ENCODE peak calls at places on chromosomes 4 and X, in ten cellular contexts. K is progenitor cell of endocrine pancreas, Y is testis, N is PC-3, B is neural crest cell, E is IMR-90, J is choroid plexus epithelial cell, L is osteocyte, R is AG09319, G is nephron progenitor cell. C is an unnamed sample.

GRCh38 chr4:40887690-40888089 is 137.9 kb downstream of the NSUN7 start:
- DNase-seq in K (no peak), Y (no peak), N (no peak), B (no peak), E (peak), J (peak), L (no peak), R (peak), G (no peak), C (no peak)

GRCh38 chr4:6193399-6193798 is 7.0 kb downstream of the JAKMIP1 start:
- DNase-seq in K (no peak), Y (no peak), N (no peak), B (no peak), E (no peak), J (no peak), L (no peak), R (no peak), G (no peak), C (no peak)

GRCh38 chr4:17068396-17068795 is 170.0 kb upstream of the LDB2 start:
- DNase-seq in K (no peak), Y (no peak), N (no peak), B (no peak), E (peak), J (no peak), L (no peak), R (no peak), G (no peak), C (no peak)

GRCh38 chr4:86250006-86250405 is 109.8 kb downstream of the MAPK10 start:
- DNase-seq in K (no peak), Y (no peak), N (no peak), B (no peak), E (peak), J (no peak), L (no peak), R (no peak), G (no peak), C (no peak)

GRCh38 chr4:1011022-1011694 is at the start of gene FGFRL1:
- DNase-seq in K (peak), Y (peak), N (peak), B (peak), E (peak), J (peak), L (peak), R (peak), G (peak), C (no peak)

GRCh38 chr4:147984065-147984777 is 252.3 kb downstream of the ARHGAP10 start:
- DNase-seq in K (no peak), Y (peak), N (peak), B (peak), E (peak), J (peak), L (no peak), R (no peak), G (peak), C (no peak)

GRCh38 chr4:75916091-75916661 is 13.9 kb upstream of the PPEF2 start:
- DNase-seq in K (no peak), Y (peak), N (peak), B (peak), E (peak), J (peak), L (no peak), R (peak), G (peak), C (no peak)

GRCh38 chrX:1388651-1389050 is 3.3 kb downstream of the SLC25A6 start:
- DNase-seq in K (no peak), Y (no peak), N (no peak), B (no peak), E (no peak), J (no peak), L (no peak), R (no peak), G (no peak), C (no peak)

GRCh38 chrX:45621356-45622041 is 420.8 kb upstream of the DIPK2B start:
- DNase-seq in K (no peak), Y (no peak), N (peak), B (no peak), E (peak), J (peak), L (no peak), R (peak), G (no peak), C (no peak)

GRCh38 chrX:150688911-150689451 is 4.2 kb upstream of the MTMR1 start:
- DNase-seq in K (no peak), Y (no peak), N (peak), B (no peak), E (peak), J (peak), L (no peak), R (peak), G (no peak), C (no peak)

GRCh38 chrX:50111762-50112161 is 89.0 kb downstream of the AKAP4 start:
- DNase-seq in K (no peak), Y (peak), N (no peak), B (no peak), E (no peak), J (no peak), L (no peak), R (no peak), G (no peak), C (no peak)

GRCh38 chr4:128606173-128606572 is 203.3 kb upstream of the JADE1 start:
- DNase-seq in K (no peak), Y (no peak), N (peak), B (no peak), E (peak), J (peak), L (no peak), R (no peak), G (no peak), C (no peak)

GRCh38 chr4:11912886-11913285 is 484.2 kb upstream of the HS3ST1 start:
- DNase-seq in K (no peak), Y (no peak), N (peak), B (no peak), E (no peak), J (no peak), L (no peak), R (no peak), G (no peak), C (no peak)

GRCh38 chrX:140822184-140822583 is 112.6 kb downstream of the LINC00632 start:
- DNase-seq in K (no peak), Y (no peak), N (no peak), B (no peak), E (no peak), J (no peak), L (no peak), R (no peak), G (no peak), C (no peak)

GRCh38 chr4:152957437-152958185 is 21.5 kb downstream of the FHDC1 start:
- DNase-seq in K (no peak), Y (no peak), N (no peak), B (no peak), E (no peak), J (peak), L (no peak), R (no peak), G (peak), C (peak)
- TF ChIP-seq CTCF in K (peak), Y (no peak), N (no peak), B (no peak), E (no peak), J (peak), L (peak), R (no peak), G (no peak), C (no peak)

GRCh38 chr4:180947421-180947820 is 1295.8 kb upstream of the TENM3 start:
- DNase-seq in K (no peak), Y (no peak), N (peak), B (no peak), E (peak), J (peak), L (no peak), R (no peak), G (no peak), C (no peak)
- TF ChIP-seq CTCF in K (no peak), Y (no peak), N (peak), B (peak), E (peak), J (no peak), L (no peak), R (peak), G (peak), C (no peak)

GRCh38 chr4:115537387-115537786 is 424.0 kb upstream of the NDST4 start:
- DNase-seq in K (no peak), Y (no peak), N (peak), B (no peak), E (no peak), J (peak), L (no peak), R (no peak), G (no peak), C (no peak)
- TF ChIP-seq CTCF in K (no peak), Y (no peak), N (peak), B (no peak), E (no peak), J (no peak), L (peak), R (peak), G (no peak), C (no peak)

GRCh38 chrX:18951032-18951431 is 32.9 kb downstream of the PHKA2 start:
- DNase-seq in K (no peak), Y (no peak), N (no peak), B (no peak), E (no peak), J (no peak), L (no peak), R (no peak), G (no peak), C (no peak)
- TF ChIP-seq CTCF in K (no peak), Y (no peak), N (peak), B (no peak), E (no peak), J (no peak), L (no peak), R (no peak), G (no peak), C (no peak)

GRCh38 chr4:126593626-126594025 is 1039.1 kb upstream of the INTU start:
- DNase-seq in K (no peak), Y (no peak), N (no peak), B (no peak), E (no peak), J (no peak), L (no peak), R (no peak), G (no peak), C (no peak)

GRCh38 chr4:126595643-126596042 is 1037.1 kb upstream of the INTU start:
- DNase-seq in K (no peak), Y (no peak), N (no peak), B (no peak), E (peak), J (no peak), L (no peak), R (no peak), G (no peak), C (no peak)

GRCh38 chr4:126591583-126591982 is 1041.2 kb upstream of the INTU start:
- DNase-seq in K (no peak), Y (no peak), N (no peak), B (no peak), E (peak), J (peak), L (no peak), R (no peak), G (no peak), C (no peak)

DNA sequence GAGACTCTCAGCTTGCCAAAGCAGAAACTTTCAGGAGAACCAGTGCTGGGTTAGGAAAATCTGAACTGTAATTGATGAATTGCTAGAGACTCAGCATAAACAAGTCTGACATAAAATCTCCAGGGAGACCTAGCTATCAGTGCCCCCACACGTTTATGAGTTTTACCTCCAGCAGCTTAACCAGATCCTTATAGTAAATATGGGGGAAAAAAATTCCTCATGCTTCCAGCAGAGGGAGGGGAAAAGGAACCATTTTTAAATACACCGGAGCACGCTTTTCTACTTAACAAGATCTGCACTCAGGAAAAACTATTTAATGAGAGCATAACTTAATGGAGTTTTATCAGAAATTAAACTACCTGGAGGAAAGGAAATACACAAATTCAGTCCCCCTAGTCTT is 1040.7 kb upstream of the INTU start:
- DNase-seq in K (no peak), Y (no peak), N (no peak), B (no peak), E (peak), J (peak), L (no peak), R (no peak), G (no peak), C (no peak)
- TF ChIP-seq CTCF in K (peak), Y (peak), N (peak), B (peak), E (peak), J (peak), L (peak), R (peak), G (peak), C (no peak)